ENCODE peak calls at places on chromosomes 11 and 22, in seven cellular contexts. E is tibial artery, U is WTC11, Q is colonic mucosa, B is cardiac fibroblast, G is epithelial cell of esophagus, M is BJ. A is an unnamed sample.

GRCh38 chr11:78158987-78159662 is 19.7 kb upstream of the ALG8 start:
- DNase-seq in E (peak; percentile 57), U (no peak), Q (no peak), B (no peak), G (no peak), M (no peak), A (no peak)

GRCh38 chr22:33842421-33843094 is 77.7 kb downstream of the LARGE1 start:
- DNase-seq in E (no peak), U (no peak), Q (no peak), B (no peak), G (no peak), M (no peak), A (no peak)

GRCh38 chr11:75195164-75195962 is 44.5 kb downstream of the SLCO2B1 start:
- DNase-seq in E (peak; percentile 69), U (no peak), Q (peak; percentile 40), B (no peak), G (no peak), M (no peak), A (no peak)

GRCh38 chr11:14908214-14908880 is 16.3 kb upstream of the CYP2R1 start:
- DNase-seq in E (no peak), U (no peak), Q (peak; percentile 45), B (peak; percentile 65), G (peak; percentile 66), M (no peak), A (no peak)

GRCh38 chr11:75428301-75428724 is 4.7 kb downstream of the KLHL35 start:
- DNase-seq in E (peak; percentile 96), U (peak; percentile 85), Q (peak; percentile 89), B (peak; percentile 95), G (peak; percentile 89), M (no peak), A (peak; percentile 99)

GRCh38 chr11:114142646-114143045 is 83.1 kb downstream of the ZBTB16 start:
- DNase-seq in E (no peak), U (no peak), Q (no peak), B (no peak), G (no peak), M (no peak), A (no peak)

GRCh38 chr11:106854429-106854828 is 163.8 kb downstream of the GUCY1A2 start:
- DNase-seq in E (no peak), U (no peak), Q (peak; percentile 15), B (no peak), G (no peak), M (no peak), A (no peak)

GRCh38 chr11:6245536-6245935 is 6.6 kb downstream of the CNGA4 start:
- DNase-seq in E (no peak), U (no peak), Q (no peak), B (no peak), G (peak; percentile 73), M (no peak), A (no peak)

GRCh38 chr11:1437500-1437899 is 47.8 kb downstream of the BRSK2 start:
- DNase-seq in E (no peak), U (no peak), Q (no peak), B (peak; percentile 28), G (no peak), M (no peak), A (no peak)

GRCh38 chr11:912266-912665 is 1.7 kb upstream of the CHID1 start:
- DNase-seq in E (no peak), U (no peak), Q (no peak), B (no peak), G (no peak), M (no peak), A (no peak)

GRCh38 chr11:57699813-57700212 is 12.2 kb downstream of the MED19 start:
- DNase-seq in E (no peak), U (no peak), Q (no peak), B (no peak), G (no peak), M (no peak), A (no peak)

GRCh38 chr11:57698843-57699365 is 13.1 kb downstream of the MED19 start:
- DNase-seq in E (no peak), U (no peak), Q (no peak), B (no peak), G (no peak), M (no peak), A (no peak)

GRCh38 chr11:57703341-57703740 is 8.7 kb downstream of the MED19 start:
- DNase-seq in E (no peak), U (no peak), Q (no peak), B (no peak), G (peak; percentile 49), M (no peak), A (no peak)

GRCh38 chr11:57704932-57705331 is 7.1 kb downstream of the MED19 start:
- DNase-seq in E (no peak), U (no peak), Q (no peak), B (no peak), G (no peak), M (no peak), A (no peak)

DNA sequence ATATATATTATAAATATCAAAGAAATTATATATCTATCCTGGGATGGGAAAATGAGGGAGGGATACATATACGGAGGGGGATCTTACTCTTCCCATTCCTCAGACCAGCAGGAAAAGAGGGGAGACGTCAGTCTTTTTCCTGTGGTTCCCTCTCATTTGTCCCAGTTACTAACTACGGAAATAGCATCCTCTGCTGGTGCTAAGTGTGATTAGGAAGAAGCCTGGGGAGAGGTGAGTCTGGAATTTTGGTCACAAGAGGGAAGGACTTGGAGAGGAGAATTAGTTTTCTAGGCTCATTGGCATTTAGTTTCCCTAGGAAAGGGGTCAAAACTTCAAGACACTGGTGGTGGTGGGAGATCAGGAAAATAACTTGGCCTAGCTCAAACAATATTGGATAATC is 11.6 kb downstream of the MED19 start:
- DNase-seq in E (no peak), U (no peak), Q (no peak), B (no peak), G (no peak), M (no peak), A (no peak)
- TF ChIP-seq CTCF in E (no peak), U (no peak), Q (no peak), B (no peak), G (no peak), M (no peak), A (peak; percentile 24)

DNA sequence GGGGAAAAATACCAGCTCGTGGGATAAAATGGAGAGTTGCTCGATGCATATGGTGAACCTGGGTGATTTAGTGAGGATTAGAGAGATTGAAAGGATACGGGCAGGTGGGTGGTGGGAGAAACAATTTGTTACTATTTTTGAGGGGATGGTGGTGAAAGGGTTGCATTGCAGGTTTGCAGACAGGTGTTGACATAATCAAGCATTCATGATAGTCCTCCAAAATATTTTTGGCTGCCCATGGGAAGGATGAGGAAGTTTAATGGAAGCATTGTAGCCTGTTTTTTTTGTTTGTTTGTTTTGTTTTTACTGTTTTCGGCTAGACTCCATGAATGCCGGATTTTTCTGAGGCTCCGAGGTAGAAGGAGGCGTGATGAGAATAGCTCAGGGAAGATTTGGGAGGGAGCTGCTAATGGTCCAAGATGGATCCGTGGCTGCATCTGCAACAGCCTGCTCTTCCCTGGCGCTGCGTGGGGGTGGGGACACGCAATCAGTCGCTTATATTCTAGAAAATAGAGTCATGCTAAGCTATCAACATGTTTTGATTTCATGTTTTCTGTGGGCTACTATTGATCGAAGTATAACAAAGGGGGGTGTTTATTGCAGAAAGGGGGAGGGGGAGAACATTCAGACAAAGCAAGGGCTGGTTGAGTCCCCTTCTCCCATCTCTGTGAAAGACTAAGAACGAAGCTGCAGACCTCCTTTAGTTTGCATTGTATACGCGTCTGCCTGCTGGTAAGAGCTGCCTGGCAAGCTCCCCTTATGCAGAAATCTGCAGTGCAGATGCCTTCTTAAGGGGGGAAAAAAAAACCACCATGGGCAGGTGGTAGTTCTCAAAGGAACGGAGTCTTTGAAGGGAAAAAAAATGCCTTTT is 980 bp downstream of the RTN3 start:
- DNase-seq in E (peak; percentile 43), U (no peak), Q (peak; percentile 70), B (no peak), G (peak; percentile 36), M (no peak), A (no peak)
- TF ChIP-seq CTCF in E (peak; percentile 22), U (no peak), Q (no peak), B (no peak), G (peak; percentile 40), M (no peak), A (no peak)

GRCh38 chr11:133081020-133081419 is 451.3 kb downstream of the OPCML start:
- DNase-seq in E (no peak), U (no peak), Q (no peak), B (no peak), G (no peak), M (no peak), A (no peak)

GRCh38 chr11:133082453-133082781 is 449.9 kb downstream of the OPCML start:
- DNase-seq in E (peak; percentile 38), U (peak; percentile 59), Q (peak; percentile 37), B (no peak), G (no peak), M (no peak), A (no peak)

GRCh38 chr11:133081730-133082452 is 450.4 kb downstream of the OPCML start:
- DNase-seq in E (no peak), U (no peak), Q (no peak), B (no peak), G (no peak), M (no peak), A (no peak)

GRCh38 chr11:133086518-133086917 is 445.8 kb downstream of the OPCML start:
- DNase-seq in E (no peak), U (no peak), Q (no peak), B (no peak), G (no peak), M (no peak), A (no peak)

GRCh38 chr11:133082851-133083488 is 449.3 kb downstream of the OPCML start:
- DNase-seq in E (no peak), U (peak; percentile 86), Q (peak; percentile 43), B (peak; percentile 24), G (peak; percentile 29), M (no peak), A (no peak)
- TF ChIP-seq CTCF in E (peak; percentile 73), U (peak; percentile 98), Q (peak; percentile 44), B (peak; percentile 11), G (peak; percentile 27), M (peak; percentile 32), A (peak; percentile 93)

GRCh38 chr22:43886231-43886630 is 5.6 kb downstream of the PNPLA5 start:
- DNase-seq in E (no peak), U (no peak), Q (no peak), B (no peak), G (no peak), M (no peak), A (no peak)

GRCh38 chr22:43885786-43886185 is 6.0 kb downstream of the PNPLA5 start:
- DNase-seq in E (no peak), U (no peak), Q (no peak), B (no peak), G (no peak), M (no peak), A (no peak)

GRCh38 chr22:43884600-43885318 is 7.1 kb downstream of the PNPLA5 start:
- DNase-seq in E (peak; percentile 29), U (peak; percentile 89), Q (peak; percentile 62), B (peak; percentile 56), G (peak; percentile 54), M (no peak), A (no peak)

GRCh38 chr22:43883719-43884415 is 7.9 kb downstream of the PNPLA5 start:
- DNase-seq in E (no peak), U (no peak), Q (no peak), B (no peak), G (no peak), M (no peak), A (no peak)

GRCh38 chr22:43885319-43885671 is 6.5 kb downstream of the PNPLA5 start:
- DNase-seq in E (no peak), U (no peak), Q (no peak), B (no peak), G (no peak), M (no peak), A (no peak)
- TF ChIP-seq CTCF in E (no peak), U (no peak), Q (peak; percentile 20), B (no peak), G (no peak), M (no peak), A (no peak)

GRCh38 chr11:19846654-19847330 is 134.2 kb downstream of the NAV2 start:
- DNase-seq in E (no peak), U (no peak), Q (no peak), B (peak; percentile 17), G (no peak), M (no peak), A (no peak)
- TF ChIP-seq CTCF in E (no peak), U (no peak), Q (no peak), B (no peak), G (no peak), M (no peak), A (no peak)

A was measured in D721Med.